ENCODE peak calls at places on chromosomes 7 and 10, in six cellular contexts. K is fibroblast of lung, M is NB4, T is AG10803, D is stomach, L is HFFc6. S is an unnamed sample.

GRCh38 chr7:36037121-36037662 is 115.9 kb upstream of the EEPD1 start:
- DNase-seq in T (peak; percentile 66), L (peak; percentile 99), K (peak; percentile 91), D (peak; percentile 77), M (peak; percentile 38), S (peak; percentile 76)

GRCh38 chr10:486668-487067 is 202.8 kb downstream of the DIP2C start:
- DNase-seq in T (no peak), M (no peak), D (peak; percentile 23), K (no peak), L (no peak), S (no peak)

GRCh38 chr7:18614841-18615240 is 119.3 kb downstream of the HDAC9 start:
- DNase-seq in T (no peak), M (no peak), D (no peak), K (no peak), L (no peak), S (no peak)

GRCh38 chr10:17249820-17250219 is 21.8 kb downstream of the VIM start:
- DNase-seq in D (no peak), K (peak; percentile 49), L (no peak), M (peak; percentile 27), T (peak; percentile 21), S (peak; percentile 57)

GRCh38 chr7:130595986-130596385 is 72.6 kb downstream of the COPG2 start:
- DNase-seq in T (peak; percentile 13), K (no peak), L (no peak), D (no peak), M (no peak), S (peak; percentile 31)

GRCh38 chr7:64463636-64464375 is 99.1 kb downstream of the ZNF680 start:
- DNase-seq in L (no peak), T (peak; percentile 58), M (no peak), D (no peak), K (peak; percentile 64), S (peak; percentile 70)

GRCh38 chr7:112257073-112257472 is 50.6 kb downstream of the ZNF277 start:
- DNase-seq in K (no peak), M (no peak), T (no peak), L (no peak), D (no peak), S (no peak)

GRCh38 chr10:72223743-72224101 is 7.6 kb upstream of the ASCC1 start:
- DNase-seq in T (peak; percentile 12), M (no peak), D (no peak), K (peak; percentile 44), L (no peak), S (peak; percentile 40)

GRCh38 chr7:94188350-94188749 is 184.2 kb upstream of the BET1 start:
- DNase-seq in M (no peak), D (no peak), T (peak; percentile 13), L (no peak), K (peak; percentile 40), S (peak; percentile 68)

GRCh38 chr7:157807510-157807909 is 470.7 kb downstream of the DNAJB6 start:
- DNase-seq in L (no peak), K (no peak), T (no peak), M (no peak), D (no peak), S (peak; percentile 28)

GRCh38 chr10:24872049-24872789 is 80.2 kb downstream of the PRTFDC1 start:
- DNase-seq in M (no peak), L (peak; percentile 22), K (no peak), D (no peak), T (no peak), S (no peak)

GRCh38 chr10:16901102-16901501 is 83.9 kb upstream of the RSU1 start:
- DNase-seq in T (no peak), L (no peak), M (no peak), K (no peak), D (no peak), S (no peak)

GRCh38 chr7:117202511-117202910 is 120.3 kb downstream of the WNT2 start:
- DNase-seq in L (peak; percentile 15), T (peak; percentile 50), M (no peak), K (peak; percentile 44), D (no peak), S (peak; percentile 61)

GRCh38 chr7:31096198-31096881 is 44.2 kb downstream of the ADCYAP1R1 start:
- DNase-seq in L (no peak), K (no peak), D (peak; percentile 18), T (no peak), M (no peak), S (no peak)

GRCh38 chr7:48004023-48004422 is 24.6 kb upstream of the HUS1 start:
- DNase-seq in K (no peak), D (no peak), T (peak; percentile 20), M (no peak), L (no peak), S (no peak)

GRCh38 chr10:75401569-75402485 is at the start of gene ZNF503:
- DNase-seq in T (peak; percentile 99), K (peak; percentile 98), M (peak; percentile 99), D (peak; percentile 97), L (peak; percentile 95), S (peak; percentile 96)
- TF ChIP-seq CTCF in T (peak; percentile 35), K (peak; percentile 14), M (no peak), D (no peak), L (no peak), S (peak; percentile 13)

GRCh38 chr7:90596745-90597526 is 815 bp downstream of the CDK14 start:
- DNase-seq in K (peak; percentile 53), D (no peak), L (peak; percentile 48), M (peak; percentile 63), T (peak; percentile 40), S (peak; percentile 47)

GRCh38 chr7:90597527-90597871 is 1.4 kb downstream of the CDK14 start:
- DNase-seq in M (no peak), D (no peak), T (no peak), L (no peak), K (peak; percentile 23), S (no peak)

GRCh38 chr7:90594791-90595317 is 1.3 kb upstream of the CDK14 start:
- DNase-seq in T (peak; percentile 75), M (peak; percentile 86), D (no peak), L (peak; percentile 84), K (peak; percentile 83), S (peak; percentile 97)

GRCh38 chr7:90595341-90595800 is 750 bp upstream of the CDK14 start:
- DNase-seq in T (peak; percentile 16), D (no peak), L (no peak), M (no peak), K (peak; percentile 25), S (no peak)

DNA sequence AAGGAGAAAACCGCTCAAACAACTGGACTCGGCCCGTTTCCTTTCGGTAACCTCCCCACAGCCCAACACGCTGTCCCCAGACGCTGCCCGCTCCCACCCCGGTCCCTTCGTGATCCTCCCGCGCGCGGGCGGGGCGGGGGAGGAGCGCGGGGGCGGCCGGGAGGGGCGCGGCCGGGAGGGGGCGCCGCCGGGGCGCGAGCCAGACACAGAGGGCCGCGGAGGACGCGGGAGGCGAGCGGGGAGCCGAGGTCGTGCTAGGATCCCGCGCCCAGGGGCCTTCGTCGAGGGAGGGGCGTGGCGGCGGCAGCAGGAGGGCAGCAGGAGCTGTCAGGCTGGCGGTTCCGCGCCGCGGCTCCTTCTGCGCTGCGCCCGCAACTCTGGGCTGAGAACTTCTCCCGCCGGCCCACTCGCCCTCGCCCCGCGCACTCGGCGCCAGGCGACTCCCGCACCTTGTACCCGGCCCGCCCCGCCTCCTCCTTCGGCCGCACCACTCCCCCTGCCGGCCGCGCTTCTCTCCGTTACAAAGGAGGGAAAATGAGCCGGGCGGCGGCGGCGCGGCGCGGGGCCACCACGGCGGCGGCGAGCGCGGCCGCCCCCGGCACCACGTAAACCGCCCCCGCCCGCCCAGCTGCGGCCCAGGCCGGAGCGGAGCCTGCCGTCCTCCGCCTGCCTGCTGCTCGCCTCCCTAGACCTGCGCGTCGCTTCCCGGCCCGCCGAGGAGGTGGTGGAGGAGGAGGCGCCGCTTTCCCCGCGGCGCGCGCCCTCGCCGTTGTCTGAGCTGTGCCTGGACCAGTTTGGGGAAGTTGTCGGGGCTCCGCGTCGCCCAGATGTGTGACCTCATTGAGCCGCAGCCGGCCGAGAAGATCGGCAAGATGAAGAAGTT is at the start of gene CDK14:
- DNase-seq in T (peak; percentile 67), K (peak; percentile 67), L (peak; percentile 48), M (peak; percentile 96), D (peak; percentile 85), S (peak; percentile 55)
- TF ChIP-seq CTCF in T (peak; percentile 33), K (peak; percentile 35), L (peak; percentile 73), M (peak; percentile 2), D (no peak), S (peak; percentile 27)

GRCh38 chr10:78260141-78260540 is 226.5 kb downstream of the RPS24 start:
- DNase-seq in D (no peak), T (no peak), M (no peak), K (peak; percentile 30), L (no peak), S (no peak)

GRCh38 chr10:78260675-78261074 is 227.0 kb downstream of the RPS24 start:
- DNase-seq in D (no peak), T (no peak), L (no peak), K (no peak), M (no peak), S (no peak)

GRCh38 chr10:78255796-78256638 is 222.4 kb downstream of the RPS24 start:
- DNase-seq in L (peak; percentile 99), T (peak; percentile 100), M (peak; percentile 93), D (peak; percentile 30), K (peak; percentile 97), S (peak; percentile 99)

GRCh38 chr10:78259394-78259793 is 225.7 kb downstream of the RPS24 start:
- DNase-seq in M (peak; percentile 82), D (no peak), T (no peak), L (no peak), K (no peak), S (no peak)

DNA sequence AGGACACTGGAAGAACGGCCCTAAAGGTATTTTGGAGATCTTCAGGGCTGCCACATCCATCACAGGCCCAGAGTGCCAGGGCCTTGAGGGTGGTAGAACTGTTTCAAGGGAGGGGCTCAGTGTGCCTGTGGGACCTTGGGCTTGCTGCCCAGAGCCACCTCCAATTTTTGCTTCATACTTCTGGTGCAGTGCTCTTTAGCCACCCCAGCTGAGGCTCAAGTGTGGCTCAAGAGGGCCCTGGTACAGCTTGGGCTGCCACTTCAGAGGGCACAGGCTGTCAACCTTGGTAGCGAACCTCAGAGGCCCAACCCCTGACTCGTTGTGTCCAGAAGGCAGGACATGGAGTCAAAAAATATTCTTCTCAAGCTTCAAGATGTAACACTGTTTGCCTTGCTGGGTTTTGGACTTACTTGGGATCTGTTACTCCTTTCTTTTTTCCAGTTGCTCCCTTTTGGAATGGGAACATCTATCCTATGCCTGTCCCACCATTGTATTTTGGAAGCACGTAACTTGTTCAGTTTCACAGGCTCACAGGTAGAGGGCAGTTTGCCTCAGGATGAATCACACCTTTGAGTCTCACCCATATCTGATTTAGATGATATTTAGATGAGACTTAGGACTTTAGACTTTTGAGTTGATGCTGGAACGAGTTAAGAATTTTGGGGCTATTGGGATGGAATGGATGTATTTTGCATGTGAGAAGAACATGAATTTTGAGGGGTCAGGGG is 224.8 kb downstream of the RPS24 start:
- DNase-seq in D (no peak), M (no peak), L (no peak), T (no peak), K (no peak), S (no peak)
- TF ChIP-seq CTCF in D (no peak), M (no peak), L (peak; percentile 27), T (no peak), K (no peak), S (no peak)

GRCh38 chr7:155963356-155963755 is 151.1 kb upstream of the SHH start:
- DNase-seq in K (no peak), L (no peak), D (peak; percentile 25), M (no peak), T (no peak), S (no peak)

GRCh38 chr7:155962191-155962967 is 150.1 kb upstream of the SHH start:
- DNase-seq in L (no peak), K (peak; percentile 42), T (no peak), M (peak; percentile 66), D (peak; percentile 56), S (peak; percentile 34)

GRCh38 chr7:155963771-155964195 is 151.5 kb upstream of the SHH start:
- DNase-seq in K (no peak), D (peak; percentile 20), L (no peak), M (no peak), T (no peak), S (no peak)

GRCh38 chr7:155961241-155962190 is 149.3 kb upstream of the SHH start:
- DNase-seq in K (no peak), T (no peak), M (peak; percentile 60), L (no peak), D (peak; percentile 71), S (peak; percentile 25)

GRCh38 chr7:155962968-155963300 is 150.7 kb upstream of the SHH start:
- DNase-seq in L (no peak), D (peak; percentile 22), K (no peak), T (no peak), M (no peak), S (no peak)
- TF ChIP-seq CTCF in L (no peak), D (no peak), K (no peak), T (no peak), M (no peak), S (no peak)